ENCODE peak calls at places on chromosomes 2 and 18, in eight cellular contexts. One of them, this sample, is unnamed.

GRCh38 chr2:240570531-240571313 is 2.4 kb downstream of the RNPEPL1 start:
- DNase-seq in hepatocyte: no peak
- DNase-seq in upper lobe of right lung: peak; percentile 60
- DNase-seq in body of pancreas: peak; percentile 12
- DNase-seq in HCT116: no peak
- DNase-seq in IMR-90: no peak
- DNase-seq in tibial artery: peak; percentile 56
- DNase-seq in esophagus squamous epithelium: no peak
- DNase-seq in this sample: no peak

GRCh38 chr18:22828171-22828570 is 105.0 kb upstream of the RBBP8 start:
- DNase-seq in upper lobe of right lung: no peak
- DNase-seq in body of pancreas: no peak
- DNase-seq in IMR-90: peak; percentile 89
- DNase-seq in HCT116: no peak
- DNase-seq in tibial artery: no peak
- DNase-seq in hepatocyte: no peak
- DNase-seq in esophagus squamous epithelium: no peak
- DNase-seq in this sample: no peak

GRCh38 chr18:48918156-48918555 is 32.6 kb downstream of the SMAD7 start:
- DNase-seq in body of pancreas: no peak
- DNase-seq in esophagus squamous epithelium: no peak
- DNase-seq in upper lobe of right lung: no peak
- DNase-seq in IMR-90: no peak
- DNase-seq in tibial artery: peak; percentile 57
- DNase-seq in hepatocyte: no peak
- DNase-seq in HCT116: no peak
- DNase-seq in this sample: no peak

GRCh38 chr2:100350661-100351185 is 28.4 kb upstream of the LONRF2 start:
- DNase-seq in upper lobe of right lung: no peak
- DNase-seq in body of pancreas: no peak
- DNase-seq in hepatocyte: no peak
- DNase-seq in IMR-90: no peak
- DNase-seq in tibial artery: no peak
- DNase-seq in HCT116: no peak
- DNase-seq in esophagus squamous epithelium: no peak
- DNase-seq in this sample: no peak

GRCh38 chr2:197309369-197310231 is 980 bp downstream of the ANKRD44 start:
- DNase-seq in IMR-90: no peak
- DNase-seq in esophagus squamous epithelium: no peak
- DNase-seq in HCT116: no peak
- DNase-seq in hepatocyte: peak; percentile 31
- DNase-seq in body of pancreas: peak; percentile 33
- DNase-seq in tibial artery: peak; percentile 72
- DNase-seq in upper lobe of right lung: peak; percentile 74
- DNase-seq in this sample: no peak

GRCh38 chr2:164186596-164186995 is 434.7 kb downstream of the GRB14 start:
- DNase-seq in upper lobe of right lung: no peak
- DNase-seq in esophagus squamous epithelium: no peak
- DNase-seq in tibial artery: no peak
- DNase-seq in IMR-90: no peak
- DNase-seq in hepatocyte: no peak
- DNase-seq in body of pancreas: no peak
- DNase-seq in HCT116: no peak
- DNase-seq in this sample: no peak

GRCh38 chr2:53787911-53788289 is 1.1 kb downstream of the ERLEC1 start:
- DNase-seq in upper lobe of right lung: no peak
- DNase-seq in IMR-90: no peak
- DNase-seq in hepatocyte: peak; percentile 23
- DNase-seq in esophagus squamous epithelium: no peak
- DNase-seq in tibial artery: no peak
- DNase-seq in body of pancreas: no peak
- DNase-seq in HCT116: no peak
- DNase-seq in this sample: no peak

GRCh38 chr2:38176619-38177021 is 100.7 kb upstream of the CYP1B1 start:
- DNase-seq in hepatocyte: no peak
- DNase-seq in IMR-90: peak; percentile 96
- DNase-seq in body of pancreas: no peak
- DNase-seq in tibial artery: no peak
- DNase-seq in esophagus squamous epithelium: no peak
- DNase-seq in upper lobe of right lung: no peak
- DNase-seq in HCT116: no peak
- DNase-seq in this sample: no peak

GRCh38 chr18:23671564-23671963 is 8.9 kb upstream of the ANKRD29 start:
- DNase-seq in HCT116: no peak
- DNase-seq in esophagus squamous epithelium: no peak
- DNase-seq in tibial artery: no peak
- DNase-seq in body of pancreas: no peak
- DNase-seq in hepatocyte: no peak
- DNase-seq in upper lobe of right lung: no peak
- DNase-seq in IMR-90: no peak
- DNase-seq in this sample: no peak

GRCh38 chr2:29747786-29748470 is 173.5 kb downstream of the ALK start:
- DNase-seq in IMR-90: peak; percentile 93
- DNase-seq in tibial artery: no peak
- DNase-seq in esophagus squamous epithelium: no peak
- DNase-seq in body of pancreas: no peak
- DNase-seq in upper lobe of right lung: no peak
- DNase-seq in hepatocyte: no peak
- DNase-seq in HCT116: peak; percentile 99
- DNase-seq in this sample: no peak

GRCh38 chr2:46364797-46365457 is 67.7 kb downstream of the EPAS1 start:
- DNase-seq in HCT116: peak; percentile 16
- DNase-seq in esophagus squamous epithelium: no peak
- DNase-seq in body of pancreas: peak; percentile 56
- DNase-seq in upper lobe of right lung: no peak
- DNase-seq in hepatocyte: peak; percentile 71
- DNase-seq in tibial artery: no peak
- DNase-seq in IMR-90: peak; percentile 72
- DNase-seq in this sample: no peak

GRCh38 chr2:235495373-235496238 is 1.8 kb downstream of the AGAP1 start:
- DNase-seq in body of pancreas: peak; percentile 26
- DNase-seq in tibial artery: no peak
- DNase-seq in upper lobe of right lung: no peak
- DNase-seq in IMR-90: no peak
- DNase-seq in hepatocyte: no peak
- DNase-seq in esophagus squamous epithelium: no peak
- DNase-seq in HCT116: no peak
- DNase-seq in this sample: no peak

GRCh38 chr2:16890081-16890480 is 224.4 kb upstream of the CYRIA start:
- DNase-seq in tibial artery: no peak
- DNase-seq in hepatocyte: no peak
- DNase-seq in IMR-90: no peak
- DNase-seq in HCT116: no peak
- DNase-seq in body of pancreas: no peak
- DNase-seq in upper lobe of right lung: no peak
- DNase-seq in esophagus squamous epithelium: no peak
- DNase-seq in this sample: no peak

GRCh38 chr2:60641866-60642788 is 88.7 kb upstream of the BCL11A start:
- DNase-seq in hepatocyte: peak; percentile 81
- DNase-seq in body of pancreas: peak; percentile 37
- DNase-seq in upper lobe of right lung: no peak
- DNase-seq in IMR-90: peak; percentile 49
- DNase-seq in esophagus squamous epithelium: no peak
- DNase-seq in tibial artery: no peak
- DNase-seq in HCT116: peak; percentile 45
- DNase-seq in this sample: peak; percentile 2

GRCh38 chr2:39881494-39881893 is 102.4 kb upstream of the THUMPD2 start:
- DNase-seq in IMR-90: peak; percentile 40
- DNase-seq in HCT116: no peak
- DNase-seq in upper lobe of right lung: no peak
- DNase-seq in hepatocyte: no peak
- DNase-seq in body of pancreas: no peak
- DNase-seq in esophagus squamous epithelium: no peak
- DNase-seq in tibial artery: no peak
- DNase-seq in this sample: no peak

GRCh38 chr2:31978998-31979397 is 31.8 kb downstream of the MEMO1 start:
- DNase-seq in IMR-90: no peak
- DNase-seq in body of pancreas: no peak
- DNase-seq in hepatocyte: no peak
- DNase-seq in tibial artery: no peak
- DNase-seq in upper lobe of right lung: no peak
- DNase-seq in HCT116: no peak
- DNase-seq in esophagus squamous epithelium: no peak
- DNase-seq in this sample: no peak

GRCh38 chr2:146523218-146523617 is 1321.6 kb upstream of the ACVR2A start:
- DNase-seq in upper lobe of right lung: no peak
- DNase-seq in body of pancreas: no peak
- DNase-seq in HCT116: no peak
- DNase-seq in esophagus squamous epithelium: no peak
- DNase-seq in hepatocyte: no peak
- DNase-seq in IMR-90: peak; percentile 9
- DNase-seq in tibial artery: no peak
- DNase-seq in this sample: no peak

GRCh38 chr2:129752686-129753085 is 226.8 kb upstream of the RAB6C start:
- DNase-seq in body of pancreas: no peak
- DNase-seq in tibial artery: no peak
- DNase-seq in upper lobe of right lung: no peak
- DNase-seq in esophagus squamous epithelium: no peak
- DNase-seq in IMR-90: no peak
- DNase-seq in HCT116: no peak
- DNase-seq in hepatocyte: no peak
- DNase-seq in this sample: no peak

GRCh38 chr2:19176977-19177376 is 181.4 kb downstream of the OSR1 start:
- DNase-seq in hepatocyte: no peak
- DNase-seq in upper lobe of right lung: no peak
- DNase-seq in esophagus squamous epithelium: no peak
- DNase-seq in body of pancreas: no peak
- DNase-seq in HCT116: no peak
- DNase-seq in tibial artery: no peak
- DNase-seq in IMR-90: peak; percentile 89
- DNase-seq in this sample: no peak

GRCh38 chr2:40511661-40512213 is 59.8 kb upstream of the SLC8A1 start:
- DNase-seq in body of pancreas: no peak
- DNase-seq in tibial artery: no peak
- DNase-seq in HCT116: no peak
- DNase-seq in hepatocyte: no peak
- DNase-seq in upper lobe of right lung: no peak
- DNase-seq in IMR-90: peak; percentile 80
- DNase-seq in esophagus squamous epithelium: no peak
- DNase-seq in this sample: no peak

GRCh38 chr2:13462464-13462863 is 745.7 kb downstream of the TRIB2 start:
- DNase-seq in upper lobe of right lung: no peak
- DNase-seq in IMR-90: no peak
- DNase-seq in hepatocyte: no peak
- DNase-seq in tibial artery: no peak
- DNase-seq in esophagus squamous epithelium: no peak
- DNase-seq in body of pancreas: no peak
- DNase-seq in HCT116: no peak
- DNase-seq in this sample: no peak

GRCh38 chr2:43239981-43240761 is 13.8 kb upstream of the ZFP36L2 start:
- DNase-seq in IMR-90: no peak
- DNase-seq in HCT116: no peak
- DNase-seq in hepatocyte: no peak
- DNase-seq in esophagus squamous epithelium: no peak
- DNase-seq in tibial artery: peak; percentile 64
- DNase-seq in upper lobe of right lung: no peak
- DNase-seq in body of pancreas: no peak
- DNase-seq in this sample: no peak

DNA sequence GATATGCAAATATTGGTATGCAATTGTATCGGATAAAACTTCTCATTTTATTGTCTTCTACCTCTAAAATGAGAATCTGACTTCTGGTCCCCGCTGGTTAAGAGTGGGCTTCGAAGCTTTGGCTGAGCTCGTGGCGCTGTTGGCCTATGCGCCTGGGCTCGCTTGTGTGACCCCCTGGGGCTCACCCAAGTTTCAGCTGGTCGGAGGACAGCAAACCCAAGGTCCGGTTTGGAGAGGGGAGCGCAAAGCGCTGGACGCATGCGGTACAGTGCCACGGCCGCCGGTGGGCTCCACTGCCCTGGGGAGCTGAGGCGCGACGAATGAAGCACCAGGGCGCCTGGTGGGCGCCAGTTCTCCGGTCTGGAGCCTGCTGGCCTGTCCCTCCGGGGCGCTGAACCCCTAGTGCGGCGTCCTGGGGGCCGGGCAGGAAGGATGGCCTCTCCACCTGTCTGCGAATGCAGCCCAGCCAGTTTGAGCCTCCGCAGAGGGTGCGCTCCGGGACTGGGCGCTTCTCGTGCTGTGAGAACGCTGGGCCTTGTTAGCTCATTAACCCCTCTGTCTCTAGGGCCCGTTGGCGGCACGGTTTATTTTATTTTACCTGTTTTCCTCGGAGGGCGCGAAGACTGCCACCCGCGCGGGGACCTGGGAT is 10.3 kb downstream of the MEIS1 start:
- DNase-seq in hepatocyte: peak; percentile 35
- DNase-seq in body of pancreas: peak; percentile 55
- DNase-seq in tibial artery: no peak
- DNase-seq in upper lobe of right lung: no peak
- DNase-seq in esophagus squamous epithelium: no peak
- DNase-seq in HCT116: no peak
- DNase-seq in IMR-90: no peak
- DNase-seq in this sample: no peak
- TF ChIP-seq CTCF in hepatocyte: peak; percentile 14
- TF ChIP-seq CTCF in body of pancreas: peak; percentile 42
- TF ChIP-seq CTCF in tibial artery: no peak
- TF ChIP-seq CTCF in upper lobe of right lung: peak; percentile 14
- TF ChIP-seq CTCF in esophagus squamous epithelium: no peak
- TF ChIP-seq CTCF in HCT116: no peak
- TF ChIP-seq CTCF in IMR-90: peak; percentile 24
- TF ChIP-seq CTCF in this sample: no peak

GRCh38 chr2:36441065-36441625 is 85.6 kb downstream of the CRIM1 start:
- DNase-seq in esophagus squamous epithelium: no peak
- DNase-seq in upper lobe of right lung: no peak
- DNase-seq in body of pancreas: no peak
- DNase-seq in IMR-90: no peak
- DNase-seq in HCT116: no peak
- DNase-seq in hepatocyte: no peak
- DNase-seq in tibial artery: no peak
- DNase-seq in this sample: no peak
- H3K27ac ChIP-seq in esophagus squamous epithelium: peak overlapping the region; percentile 81
- H3K27ac ChIP-seq in upper lobe of right lung: peak overlapping the region; percentile 14
- H3K27ac ChIP-seq in body of pancreas: no peak overlapping the region
- H3K27ac ChIP-seq in IMR-90: peak overlapping the region; percentile 35
- H3K27ac ChIP-seq in HCT116: no peak overlapping the region
- H3K27ac ChIP-seq in hepatocyte: no peak overlapping the region
- H3K27ac ChIP-seq in tibial artery: peak overlapping the region; percentile 79
- H3K27ac ChIP-seq in this sample: no peak overlapping the region

DNA sequence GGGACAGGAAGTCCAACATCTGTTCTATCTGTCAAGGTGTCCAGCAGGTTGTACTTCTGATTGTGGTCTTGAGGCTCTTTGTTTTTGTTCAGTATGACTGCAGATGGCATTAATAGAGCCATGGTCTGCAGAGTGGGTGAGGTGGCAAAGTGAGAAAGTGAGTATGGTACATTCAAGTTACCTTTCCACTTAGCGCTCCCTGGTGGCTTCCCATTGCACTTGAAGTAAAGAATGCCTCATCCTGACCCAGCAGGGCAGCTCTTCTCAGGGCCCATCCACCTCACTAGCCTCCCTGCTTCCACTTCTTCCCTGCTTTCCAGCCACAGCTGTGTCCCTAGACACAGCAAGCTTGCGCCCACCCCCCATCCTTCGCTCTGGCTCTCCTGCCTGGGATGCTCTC is 148.0 kb upstream of the ALPP start:
- DNase-seq in upper lobe of right lung: no peak
- DNase-seq in HCT116: peak; percentile 3
- DNase-seq in esophagus squamous epithelium: no peak
- DNase-seq in tibial artery: no peak
- DNase-seq in hepatocyte: peak; percentile 13
- DNase-seq in body of pancreas: peak; percentile 15
- DNase-seq in IMR-90: peak; percentile 17
- DNase-seq in this sample: no peak
- TF ChIP-seq CTCF in upper lobe of right lung: no peak
- TF ChIP-seq CTCF in HCT116: peak; percentile 38
- TF ChIP-seq CTCF in esophagus squamous epithelium: no peak
- TF ChIP-seq CTCF in tibial artery: no peak
- TF ChIP-seq CTCF in hepatocyte: peak; percentile 16
- TF ChIP-seq CTCF in body of pancreas: no peak
- TF ChIP-seq CTCF in IMR-90: peak; percentile 18
- TF ChIP-seq CTCF in this sample: no peak

GRCh38 chr2:219079417-219079816 is 18.7 kb upstream of the IHH start:
- DNase-seq in body of pancreas: no peak
- DNase-seq in HCT116: no peak
- DNase-seq in upper lobe of right lung: no peak
- DNase-seq in esophagus squamous epithelium: no peak
- DNase-seq in hepatocyte: peak; percentile 57
- DNase-seq in tibial artery: no peak
- DNase-seq in IMR-90: peak; percentile 62
- DNase-seq in this sample: no peak
- H3K27ac ChIP-seq in body of pancreas: no peak overlapping the region
- H3K27ac ChIP-seq in HCT116: no peak overlapping the region
- H3K27ac ChIP-seq in upper lobe of right lung: no peak overlapping the region
- H3K27ac ChIP-seq in esophagus squamous epithelium: no peak overlapping the region
- H3K27ac ChIP-seq in hepatocyte: peak overlapping the region; percentile 70
- H3K27ac ChIP-seq in tibial artery: no peak overlapping the region
- H3K27ac ChIP-seq in IMR-90: no peak overlapping the region
- H3K27ac ChIP-seq in this sample: no peak overlapping the region

This sample was measured in CD4-positive, alpha-beta T cell.